ENCODE peak calls at places on chromosomes 3 and 15, in five cellular contexts. M is adrenal gland, W is AG04450, P is fibroblast of lung, G is uterus. Y is an unnamed sample.

GRCh38 chr3:108404409-108404808 is 106.0 kb downstream of the MYH15 start:
- DNase-seq in M (no peak), W (no peak), P (no peak), G (no peak), Y (no peak)

GRCh38 chr3:16533928-16534913 is 20.7 kb upstream of the RFTN1 start:
- DNase-seq in M (no peak), W (no peak), P (peak; percentile 35), G (peak; percentile 49), Y (no peak)

GRCh38 chr3:165195628-165196576 is at the start of gene SLITRK3:
- DNase-seq in M (no peak), W (no peak), P (peak; percentile 9), G (peak; percentile 15), Y (no peak)

GRCh38 chr3:160544837-160545236 is 20.5 kb downstream of the KPNA4 start:
- DNase-seq in M (no peak), W (no peak), P (peak; percentile 27), G (no peak), Y (peak; percentile 23)

GRCh38 chr15:71931261-71931660 is 120.9 kb downstream of the NR2E3 start:
- DNase-seq in M (no peak), W (no peak), P (no peak), G (no peak), Y (no peak)

GRCh38 chr3:31550452-31551251 is 17.9 kb downstream of the STT3B start:
- DNase-seq in M (no peak), W (no peak), P (peak; percentile 40), G (no peak), Y (peak; percentile 46)

GRCh38 chr3:127551178-127551577 is 39.4 kb downstream of the TPRA1 start:
- DNase-seq in M (no peak), W (no peak), P (no peak), G (no peak), Y (no peak)

GRCh38 chr15:48408337-48408736 is 77.1 kb downstream of the DUT start:
- DNase-seq in M (no peak), W (no peak), P (no peak), G (no peak), Y (no peak)

GRCh38 chr15:36407647-36408046 is 171.8 kb upstream of the CDIN1 start:
- DNase-seq in M (peak; percentile 17), W (peak; percentile 23), P (peak; percentile 37), G (no peak), Y (peak; percentile 67)

GRCh38 chr15:63049747-63050439 is 7.3 kb downstream of the TPM1 start:
- DNase-seq in M (no peak), W (no peak), P (no peak), G (no peak), Y (no peak)

GRCh38 chr3:45597166-45597565 is 2.6 kb downstream of the LIMD1 start:
- DNase-seq in M (no peak), W (no peak), P (peak; percentile 50), G (no peak), Y (peak; percentile 76)

GRCh38 chr3:161925749-161926360 is 429.2 kb downstream of the OTOL1 start:
- DNase-seq in M (no peak), W (no peak), P (peak; percentile 39), G (no peak), Y (no peak)

GRCh38 chr3:146161725-146162047 is 702 bp upstream of the PLOD2 start:
- DNase-seq in M (peak; percentile 61), W (no peak), P (peak; percentile 77), G (peak; percentile 74), Y (peak; percentile 78)

GRCh38 chr3:37574177-37574958 is 287.3 kb upstream of the CTDSPL start:
- DNase-seq in M (no peak), W (no peak), P (no peak), G (no peak), Y (no peak)

GRCh38 chr3:15498461-15499214 is 22.9 kb downstream of the COLQ start:
- DNase-seq in M (no peak), W (no peak), P (no peak), G (no peak), Y (no peak)

GRCh38 chr3:113744941-113745272 is 1.1 kb downstream of the NAA50 start:
- DNase-seq in M (no peak), W (no peak), P (peak; percentile 42), G (no peak), Y (no peak)

GRCh38 chr3:113746069-113746954 is at the start of gene NAA50:
- DNase-seq in M (peak; percentile 96), W (peak; percentile 80), P (peak; percentile 97), G (peak; percentile 96), Y (peak; percentile 96)

GRCh38 chr3:113741086-113741485 is 5.0 kb downstream of the NAA50 start:
- DNase-seq in M (no peak), W (no peak), P (no peak), G (no peak), Y (no peak)

GRCh38 chr3:113745273-113746068 is 578 bp downstream of the NAA50 start:
- DNase-seq in M (peak; percentile 82), W (peak; percentile 65), P (peak; percentile 93), G (peak; percentile 77), Y (peak; percentile 93)

GRCh38 chr3:113743006-113743639 is 2.9 kb downstream of the NAA50 start:
- DNase-seq in M (no peak), W (no peak), P (no peak), G (no peak), Y (no peak)
- H3K4me3 ChIP-seq in M (no peak overlapping the region), W (peak overlapping the region; percentile 98), P (peak overlapping the region; percentile 98), G (no peak overlapping the region), Y (peak overlapping the region; percentile 99)

GRCh38 chr3:143956858-143957257 is 14.8 kb upstream of the DIPK2A start:
- DNase-seq in M (no peak), W (no peak), P (no peak), G (no peak), Y (no peak)

GRCh38 chr3:143952569-143953069 is 19.0 kb upstream of the DIPK2A start:
- DNase-seq in M (no peak), W (no peak), P (no peak), G (no peak), Y (no peak)

GRCh38 chr3:143955113-143955512 is 16.5 kb upstream of the DIPK2A start:
- DNase-seq in M (no peak), W (no peak), P (no peak), G (no peak), Y (no peak)

GRCh38 chr3:143950810-143951209 is 20.8 kb upstream of the DIPK2A start:
- DNase-seq in M (no peak), W (no peak), P (no peak), G (no peak), Y (no peak)

GRCh38 chr3:143951351-143951971 is 20.2 kb upstream of the DIPK2A start:
- DNase-seq in M (peak; percentile 16), W (no peak), P (peak; percentile 67), G (no peak), Y (peak; percentile 67)
- TF ChIP-seq CTCF in M (peak; percentile 68), W (peak; percentile 81), P (peak; percentile 73), G (peak; percentile 42), Y (peak; percentile 78)

DNA sequence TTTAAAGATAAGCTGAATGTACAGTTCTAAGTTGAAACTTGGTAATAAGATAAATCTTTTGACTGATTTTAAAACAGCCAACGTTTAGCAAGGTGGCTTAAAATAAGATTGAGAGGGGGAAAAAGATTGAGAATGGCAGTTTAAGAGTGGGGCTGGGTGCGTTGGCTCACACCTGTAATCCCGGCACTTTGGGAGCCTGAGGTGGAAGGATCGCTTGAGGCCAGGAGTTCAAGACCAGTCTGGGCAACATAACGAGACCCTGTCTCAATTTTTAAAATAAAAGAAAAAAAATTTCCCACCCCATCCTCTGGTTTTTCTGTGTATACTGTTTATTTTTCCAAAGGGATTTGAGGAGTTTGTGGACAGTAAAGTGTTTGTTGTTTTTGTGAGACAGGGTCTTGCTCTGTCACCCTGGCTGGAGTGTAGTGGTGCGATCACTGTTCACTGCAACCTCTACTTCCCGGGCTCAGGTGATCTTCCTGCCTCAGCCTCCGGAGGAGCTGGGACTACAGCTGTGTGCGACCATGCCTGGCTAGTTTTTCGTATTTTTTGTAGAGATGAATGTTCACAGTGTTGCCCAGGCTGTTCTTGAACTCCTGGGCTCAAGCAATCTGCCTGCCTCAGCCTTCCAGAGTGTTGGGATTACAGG is 3.0 kb downstream of the MAPK6 start:
- DNase-seq in M (no peak), W (no peak), P (no peak), G (no peak), Y (no peak)
- H3K4me3 ChIP-seq in M (no peak overlapping the region), W (peak overlapping the region; percentile 91), P (peak overlapping the region; percentile 58), G (no peak overlapping the region), Y (peak overlapping the region; percentile 92)

DNA sequence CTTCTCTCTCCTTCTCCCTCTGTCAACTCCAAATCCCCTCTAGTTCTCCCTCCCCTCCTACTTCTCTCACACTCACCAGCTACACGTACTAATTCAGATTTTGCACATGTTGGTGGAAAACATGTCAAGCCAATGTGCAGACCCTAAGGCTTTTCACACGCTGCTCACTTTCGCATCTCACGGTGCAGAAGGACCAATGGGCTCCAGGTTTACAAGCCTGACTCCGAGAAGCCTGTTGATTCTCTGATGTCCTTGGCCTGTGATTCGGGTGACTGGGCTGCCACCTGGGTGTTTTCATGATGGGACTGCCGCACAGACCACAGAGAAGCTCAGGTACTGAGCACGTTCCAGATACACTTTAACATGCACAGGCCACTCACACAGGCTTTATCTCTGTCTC is 3.7 kb downstream of the FOXL2NB start:
- DNase-seq in M (no peak), W (no peak), P (no peak), G (no peak), Y (no peak)
- TF ChIP-seq CTCF in M (no peak), W (no peak), P (no peak), G (no peak), Y (no peak)

GRCh38 chr15:100973351-100974034 is 54.3 kb downstream of the LRRK1 start:
- DNase-seq in M (no peak), W (no peak), P (no peak), G (no peak), Y (no peak)
- H3K4me3 ChIP-seq in M (no peak overlapping the region), W (peak overlapping the region; percentile 46), P (peak overlapping the region; percentile 8), G (no peak overlapping the region), Y (no peak overlapping the region)

GRCh38 chr15:83793069-83793468 is 139.1 kb downstream of the ADAMTSL3 start:
- DNase-seq in M (no peak), W (no peak), P (no peak), G (no peak), Y (no peak)

DNA sequence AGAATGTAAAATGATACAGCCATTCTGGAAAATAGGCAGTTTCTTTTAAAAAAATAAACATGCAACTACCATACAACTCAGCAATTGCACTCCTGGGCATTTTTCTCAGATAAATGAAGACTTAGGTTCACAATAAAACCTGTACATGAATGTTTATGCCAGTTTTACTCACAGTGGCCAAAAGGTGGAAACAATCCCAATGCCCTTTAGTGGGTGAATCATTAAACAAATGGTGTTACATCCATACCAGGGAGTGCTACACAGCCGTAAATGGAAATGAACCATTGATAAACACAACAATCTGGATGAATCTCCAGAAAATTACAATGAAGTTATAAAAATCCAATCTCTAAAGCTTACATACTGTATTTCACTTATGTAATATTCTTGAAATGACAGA is 140.3 kb downstream of the ADAMTSL3 start:
- DNase-seq in M (no peak), W (no peak), P (no peak), G (no peak), Y (no peak)
- TF ChIP-seq CTCF in M (no peak), W (no peak), P (no peak), G (no peak), Y (no peak)

GRCh38 chr3:47380026-47380600 is 708 bp upstream of the PTPN23 start:
- DNase-seq in M (no peak), W (no peak), P (no peak), G (no peak), Y (no peak)

GRCh38 chr3:47381317-47382157 is 716 bp downstream of the PTPN23 start:
- DNase-seq in M (peak; percentile 90), W (peak; percentile 67), P (peak; percentile 82), G (peak; percentile 78), Y (peak; percentile 78)

GRCh38 chr3:47379488-47379899 is 1.3 kb upstream of the PTPN23 start:
- DNase-seq in M (no peak), W (no peak), P (no peak), G (no peak), Y (no peak)

GRCh38 chr3:47378869-47379268 is 2.0 kb upstream of the PTPN23 start:
- DNase-seq in M (no peak), W (no peak), P (no peak), G (no peak), Y (no peak)

GRCh38 chr3:47380601-47381316 is at the start of gene PTPN23:
- DNase-seq in M (peak; percentile 99), W (peak; percentile 98), P (peak; percentile 99), G (peak; percentile 99), Y (peak; percentile 99)
- H3K4me3 ChIP-seq in M (peak within 1 kb of the TSS; percentile 78), W (peak within 1 kb of the TSS; percentile 98), P (peak within 1 kb of the TSS; percentile 85), G (peak within 1 kb of the TSS; percentile 91), Y (peak within 1 kb of the TSS; percentile 95)